ENCODE peak calls at places on chromosomes 6 and 20, in six cellular contexts. A is T-cell; M is Kasumi-1; S is HFFc6; N is activated naive CD8-positive, alpha-beta T cell treated with anti-CD3 and anti-CD28 coated beads for 36 hours; H is globus pallidus. J is an unnamed sample.

GRCh38 chr20:63696311-63696627 is 183 bp upstream of the TNFRSF6B start:
- DNase-seq in H (no peak), A (peak), M (no peak), S (no peak), N (peak), J (no peak)

GRCh38 chr6:14917101-14917500 is 328.8 kb upstream of the JARID2 start:
- DNase-seq in N (no peak), M (no peak), S (peak), H (no peak), A (no peak), J (no peak)

GRCh38 chr6:16420715-16421461 is 182.5 kb downstream of the GMPR start:
- DNase-seq in N (peak), H (no peak), A (peak), S (peak), M (no peak), J (no peak)

GRCh38 chr20:44215125-44215524 is 4.6 kb upstream of the OSER1 start:
- DNase-seq in H (peak), N (peak), A (peak), S (peak), M (peak), J (peak)

GRCh38 chr20:16096756-16097326 is 476.4 kb downstream of the KIF16B start:
- DNase-seq in A (no peak), S (no peak), N (no peak), H (no peak), M (no peak), J (no peak)

GRCh38 chr20:16732506-16733152 is 2.8 kb downstream of the SNRPB2 start:
- DNase-seq in H (no peak), N (no peak), S (no peak), M (peak), A (no peak), J (no peak)

GRCh38 chr6:45895569-45895968 is 120.1 kb downstream of the CLIC5 start:
- DNase-seq in S (no peak), H (no peak), A (no peak), M (no peak), N (no peak), J (no peak)

GRCh38 chr6:71124340-71124739 is 164.3 kb upstream of the OGFRL1 start:
- DNase-seq in M (no peak), S (no peak), H (no peak), A (no peak), N (no peak), J (no peak)

GRCh38 chr20:32582659-32583580 is 2.2 kb downstream of the NOL4L start:
- DNase-seq in H (peak), A (no peak), M (no peak), S (no peak), N (peak), J (peak)

GRCh38 chr20:21147593-21147992 is 21.7 kb downstream of the KIZ start:
- DNase-seq in A (no peak), S (peak), M (no peak), H (no peak), N (no peak), J (no peak)

GRCh38 chr20:41480054-41480770 is 113.6 kb upstream of the EMILIN3 start:
- DNase-seq in A (peak), M (peak), S (no peak), H (peak), N (no peak), J (no peak)

GRCh38 chr6:81169166-81169565 is 583.3 kb downstream of the TENT5A start:
- DNase-seq in A (no peak), S (no peak), H (no peak), N (no peak), M (no peak), J (no peak)

GRCh38 chr20:51402201-51402600 is 140.3 kb downstream of the NFATC2 start:
- DNase-seq in H (peak), N (peak), S (no peak), A (peak), M (peak), J (no peak)

GRCh38 chr6:47922391-47922790 is 140.6 kb downstream of the OPN5 start:
- DNase-seq in A (no peak), H (peak), S (no peak), N (no peak), M (no peak), J (no peak)

GRCh38 chr20:51014797-51015722 is 7.8 kb downstream of the KCNG1 start:
- DNase-seq in M (peak), H (peak), S (peak), A (no peak), N (peak), J (no peak)

GRCh38 chr20:39661833-39662232 is 699.7 kb downstream of the DHX35 start:
- DNase-seq in S (peak), A (no peak), M (no peak), N (no peak), H (no peak), J (no peak)

GRCh38 chr6:166488081-166488685 is 98.3 kb downstream of the RAMACL start:
- DNase-seq in S (no peak), M (peak), A (peak), N (peak), H (peak), J (peak)

GRCh38 chr6:84514089-84514971 is 250.1 kb downstream of the TBX18 start:
- DNase-seq in M (no peak), A (no peak), H (no peak), S (no peak), N (no peak), J (no peak)

GRCh38 chr6:85644374-85644762 is 1.7 kb upstream of the SYNCRIP start:
- DNase-seq in S (no peak), M (no peak), N (no peak), H (no peak), A (no peak), J (no peak)

GRCh38 chr6:139308936-139309603 is 17.3 kb upstream of the TXLNB start:
- DNase-seq in N (no peak), H (no peak), M (no peak), A (no peak), S (peak), J (no peak)

GRCh38 chr6:123806561-123806960 is 2.9 kb downstream of the NKAIN2 start:
- DNase-seq in M (no peak), H (no peak), N (no peak), S (no peak), A (no peak), J (no peak)

GRCh38 chr20:41169184-41169690 is 31.9 kb downstream of the PLCG1 start:
- DNase-seq in H (no peak), N (no peak), S (no peak), A (no peak), M (no peak), J (no peak)

GRCh38 chr6:34600796-34601195 is 44.7 kb upstream of the SPDEF start:
- DNase-seq in A (no peak), S (no peak), H (no peak), N (no peak), M (no peak), J (no peak)

GRCh38 chr6:65922049-65922448 is 215.0 kb upstream of the EYS start:
- DNase-seq in A (no peak), M (no peak), H (no peak), N (no peak), S (no peak), J (no peak)

GRCh38 chr6:132298344-132298949 is 102.8 kb downstream of the MOXD1 start:
- DNase-seq in N (no peak), A (no peak), M (peak), S (peak), H (peak), J (no peak)

GRCh38 chr6:168164462-168165061 is 85.5 kb upstream of the FRMD1 start:
- DNase-seq in A (no peak), H (no peak), S (no peak), N (no peak), M (no peak), J (no peak)

GRCh38 chr6:106894978-106895702 is 79.4 kb downstream of the CD24 start:
- DNase-seq in M (no peak), A (no peak), S (no peak), H (no peak), N (no peak), J (no peak)

GRCh38 chr6:26124550-26125014 is 37.4 kb downstream of the HFE start:
- DNase-seq in S (no peak), M (peak), H (no peak), N (no peak), A (peak), J (no peak)

GRCh38 chr20:1933465-1933870 is 38.3 kb downstream of the SIRPA start:
- DNase-seq in H (no peak), A (no peak), S (peak), N (no peak), M (no peak), J (no peak)

GRCh38 chr20:47529840-47530239 is 28.2 kb downstream of the NCOA3 start:
- DNase-seq in N (no peak), M (no peak), S (peak), A (no peak), H (no peak), J (no peak)

GRCh38 chr20:59222982-59223610 is 59.5 kb downstream of the ZNF831 start:
- DNase-seq in H (peak), M (no peak), N (no peak), A (no peak), S (no peak), J (no peak)

GRCh38 chr6:30101939-30102700 is 10.8 kb downstream of the TRIM31 start:
- DNase-seq in A (no peak), S (peak), N (peak), M (peak), H (peak), J (peak)

GRCh38 chr6:105898286-105898685 is 187.8 kb upstream of the PRDM1 start:
- DNase-seq in A (no peak), N (no peak), H (no peak), S (peak), M (no peak), J (no peak)